ENCODE peak calls at places on chromosomes 3 and 15, in five cellular contexts. G is H1, Q is hepatocyte, J is astrocyte, R is mammary epithelial cell. X is an unnamed sample.
A peak's percentile ranks its signal among the peaks of the same experiment; 100 is the strongest.

GRCh38 chr3:16319307-16319706 is 54.3 kb downstream of the OXNAD1 start:
- DNase-seq in G (no peak), R (no peak), J (no peak), Q (no peak), X (peak; percentile 13)

GRCh38 chr3:187286467-187287059 is 5.0 kb downstream of the MASP1 start:
- DNase-seq in Q (peak; percentile 65), G (no peak), R (no peak), J (peak; percentile 30), X (no peak)

GRCh38 chr3:56855856-56856538 is 54.2 kb upstream of the ARHGEF3 start:
- DNase-seq in R (no peak), Q (peak; percentile 19), J (no peak), G (peak; percentile 25), X (no peak)

GRCh38 chr3:69368129-69368741 is 17.7 kb downstream of the FRMD4B start:
- DNase-seq in R (peak; percentile 73), Q (no peak), G (no peak), J (no peak), X (no peak)

GRCh38 chr15:71116942-71117341 is 1.7 kb downstream of the THSD4 start:
- DNase-seq in J (no peak), Q (no peak), G (no peak), R (peak; percentile 52), X (no peak)

GRCh38 chr3:16790432-16791379 is 94.0 kb upstream of the PLCL2 start:
- DNase-seq in G (no peak), J (no peak), Q (no peak), R (no peak), X (no peak)

GRCh38 chr3:359672-360071 is 163.1 kb downstream of the CHL1 start:
- DNase-seq in Q (no peak), R (no peak), J (no peak), G (no peak), X (no peak)

GRCh38 chr3:157713101-157713500 is 209.9 kb upstream of the VEPH1 start:
- DNase-seq in Q (no peak), G (no peak), J (no peak), R (no peak), X (no peak)

GRCh38 chr3:24521306-24522154 is 26.9 kb upstream of the THRB start:
- DNase-seq in G (no peak), J (peak; percentile 23), Q (peak; percentile 80), R (peak; percentile 48), X (no peak)

GRCh38 chr15:43518073-43518761 is 809 bp downstream of the MAP1A start:
- DNase-seq in G (no peak), Q (peak; percentile 53), J (peak; percentile 60), R (no peak), X (no peak)

GRCh38 chr3:149621218-149622005 is 36.4 kb downstream of the WWTR1 start:
- DNase-seq in G (no peak), R (peak; percentile 86), Q (no peak), J (peak; percentile 97), X (no peak)

GRCh38 chr3:187770224-187770623 is 25.0 kb upstream of the BCL6 start:
- DNase-seq in Q (no peak), J (no peak), R (no peak), G (no peak), X (no peak)

GRCh38 chr3:36843065-36844051 is 79.0 kb upstream of the DCLK3 start:
- DNase-seq in Q (peak; percentile 37), R (peak; percentile 20), J (peak; percentile 9), G (peak; percentile 69), X (peak; percentile 62)

GRCh38 chr3:132593950-132594328 is 3.1 kb upstream of the ACKR4 start:
- DNase-seq in J (peak; percentile 81), R (peak; percentile 90), Q (no peak), G (no peak), X (no peak)

GRCh38 chr3:157275832-157276231 is 115.9 kb upstream of the CCNL1 start:
- DNase-seq in Q (no peak), R (no peak), G (no peak), J (no peak), X (no peak)

GRCh38 chr3:189566550-189566949 is 64.6 kb upstream of the TP63 start:
- DNase-seq in R (no peak), Q (no peak), J (no peak), G (no peak), X (no peak)

GRCh38 chr3:10459954-10460754 is 45.2 kb downstream of the ATP2B2 start:
- DNase-seq in Q (peak; percentile 88), G (peak; percentile 82), R (peak; percentile 71), J (peak; percentile 83), X (peak; percentile 62)

GRCh38 chr15:67834249-67834592 is 5.6 kb downstream of the RNU6-1 start:
- DNase-seq in G (no peak), R (no peak), J (no peak), Q (no peak), X (no peak)

GRCh38 chr15:67832965-67833503 is 6.8 kb downstream of the RNU6-1 start:
- DNase-seq in R (no peak), J (no peak), G (no peak), Q (no peak), X (no peak)

GRCh38 chr15:67834593-67835348 is 5.1 kb downstream of the RNU6-1 start:
- DNase-seq in R (no peak), J (no peak), G (no peak), Q (no peak), X (no peak)

GRCh38 chr15:67832031-67832551 is 6.8 kb downstream of the SKOR1 start:
- DNase-seq in J (no peak), R (no peak), G (no peak), Q (no peak), X (no peak)

DNA sequence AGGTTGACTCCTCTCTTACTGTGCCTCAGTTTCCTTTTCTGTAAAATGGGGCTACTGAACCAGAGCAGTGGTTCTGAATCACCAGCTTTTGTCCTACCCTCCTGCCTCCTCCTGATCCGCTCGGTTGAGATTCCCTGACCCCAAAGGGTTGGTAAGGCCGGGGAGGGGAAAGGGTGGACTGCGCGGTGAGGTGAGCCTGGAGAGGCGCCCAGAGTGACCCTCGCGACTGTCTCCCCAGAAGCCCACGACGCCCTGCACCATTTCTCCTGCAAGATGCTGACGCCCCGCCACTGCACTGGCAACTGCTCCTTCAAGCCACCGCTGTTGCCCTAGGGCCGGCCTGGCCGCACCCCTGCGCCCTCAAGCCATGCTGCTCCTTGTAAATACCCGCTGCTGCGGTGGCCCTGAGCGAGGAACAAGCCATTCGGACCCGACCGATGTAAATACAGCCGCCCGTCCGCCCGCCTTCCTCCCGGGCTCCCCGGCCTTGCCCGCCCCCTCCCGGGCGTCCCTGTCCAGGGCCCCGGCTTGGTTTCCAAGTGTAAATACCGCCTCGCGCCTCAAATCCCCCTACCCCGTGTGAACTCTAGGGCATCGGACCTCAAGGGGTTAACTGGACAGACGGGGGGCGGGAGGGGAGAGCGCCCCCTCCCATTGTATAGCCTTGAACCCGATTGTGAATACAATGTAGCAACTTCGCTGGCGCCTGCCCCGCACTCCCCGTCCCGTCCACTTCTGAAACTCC is 6.2 kb downstream of the RNU6-1 start:
- DNase-seq in R (no peak), G (no peak), J (no peak), Q (peak; percentile 69), X (no peak)
- H2AFZ ChIP-seq in R (no peak overlapping the region), G (no peak overlapping the region), J (peak overlapping the region; percentile 68), Q (peak overlapping the region; percentile 3), X (no peak overlapping the region)

GRCh38 chr3:66110840-66111239 is 72.1 kb upstream of the MAGI1 start:
- DNase-seq in J (no peak), G (no peak), R (no peak), Q (no peak), X (no peak)
- H2AFZ ChIP-seq in J (peak overlapping the region; percentile 51), G (peak overlapping the region; percentile 82), R (peak overlapping the region; percentile 43), Q (no peak overlapping the region), X (no peak overlapping the region)

GRCh38 chr3:59685432-59685831 is 635.6 kb upstream of the CFAP20DC start:
- DNase-seq in R (no peak), J (no peak), G (no peak), Q (no peak), X (no peak)
- H2AFZ ChIP-seq in R (no peak overlapping the region), J (no peak overlapping the region), G (no peak overlapping the region), Q (no peak overlapping the region), X (no peak overlapping the region)

GRCh38 chr3:182139627-182140357 is 428.1 kb downstream of the SOX2 start:
- DNase-seq in R (no peak), G (peak; percentile 64), Q (peak; percentile 8), J (no peak), X (no peak)
- H2AFZ ChIP-seq in R (no peak overlapping the region), G (no peak overlapping the region), Q (no peak overlapping the region), J (no peak overlapping the region), X (no peak overlapping the region)

GRCh38 chr3:177789500-177789899 is 592.2 kb upstream of the TBL1XR1 start:
- DNase-seq in Q (peak; percentile 10), R (no peak), G (no peak), J (no peak), X (no peak)
- H2AFZ ChIP-seq in Q (no peak overlapping the region), R (peak overlapping the region; percentile 7), G (no peak overlapping the region), J (no peak overlapping the region), X (no peak overlapping the region)

DNA sequence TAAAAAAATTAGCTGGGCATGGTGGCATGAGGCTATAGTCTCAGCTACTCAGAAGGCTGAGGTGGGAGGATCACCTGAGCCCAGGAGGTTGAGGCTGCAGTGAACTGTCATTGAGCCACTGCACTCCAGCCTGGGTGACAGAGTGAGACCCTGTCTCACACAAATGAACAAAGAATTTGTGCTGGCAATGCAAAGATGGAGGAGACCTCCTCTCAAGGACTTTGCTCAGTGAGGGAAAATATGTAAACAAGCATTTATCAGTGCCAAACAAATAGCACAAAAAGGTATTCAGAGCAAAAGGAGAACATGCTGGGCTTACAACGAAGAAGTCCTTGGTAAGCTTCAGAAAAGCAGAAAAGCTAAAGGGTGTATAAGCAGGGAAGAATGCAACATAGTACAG is 113.1 kb upstream of the UMPS start:
- DNase-seq in R (no peak), J (no peak), G (no peak), Q (no peak), X (no peak)
- H2AFZ ChIP-seq in R (no peak overlapping the region), J (no peak overlapping the region), G (no peak overlapping the region), Q (no peak overlapping the region), X (no peak overlapping the region)

DNA sequence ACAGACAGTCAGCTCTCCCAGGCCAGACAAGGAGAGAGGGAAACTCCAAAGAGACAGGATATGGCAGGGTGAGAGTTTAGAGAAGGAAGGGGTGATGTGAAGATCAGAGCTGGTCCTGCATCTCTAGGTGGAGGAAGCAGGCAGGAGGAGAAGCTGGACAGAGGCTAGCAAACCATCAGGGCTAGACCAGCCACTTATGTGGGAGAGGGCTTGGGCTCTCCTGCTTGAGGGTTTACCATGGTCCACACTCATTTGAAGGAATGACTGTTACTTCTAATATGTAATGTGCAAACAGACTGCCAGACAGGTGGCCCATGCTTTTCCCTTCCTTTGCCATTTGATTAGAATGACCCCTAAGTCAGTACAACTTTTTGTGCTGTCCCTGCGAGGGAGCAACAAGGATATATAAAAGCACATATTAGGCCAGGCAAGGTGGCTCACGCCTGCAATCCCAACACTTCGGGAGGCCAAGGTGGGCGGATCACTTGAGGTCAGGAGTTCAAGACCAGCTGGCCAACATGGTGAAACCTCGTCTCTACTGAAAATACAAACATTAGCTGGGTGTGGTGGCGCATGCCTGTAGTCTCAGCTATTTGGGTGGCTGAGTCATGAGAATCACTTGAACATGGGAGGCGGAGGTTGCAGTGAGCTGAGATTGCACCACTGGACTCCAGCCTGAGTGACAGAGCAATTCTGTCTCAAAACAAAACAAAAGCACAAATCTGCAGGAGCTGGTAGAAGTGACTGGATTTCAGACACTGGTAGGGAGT is 41.0 kb upstream of the MANF start:
- DNase-seq in Q (peak; percentile 44), J (peak; percentile 67), G (no peak), R (peak; percentile 81), X (peak; percentile 53)
- H2AFZ ChIP-seq in Q (no peak overlapping the region), J (no peak overlapping the region), G (no peak overlapping the region), R (peak overlapping the region; percentile 31), X (no peak overlapping the region)

GRCh38 chr15:74872702-74873035 is 496 bp downstream of the SCAMP2 start:
- DNase-seq in Q (no peak), G (no peak), R (no peak), J (no peak), X (no peak)
- H2AFZ ChIP-seq in Q (no peak overlapping the region), G (no peak overlapping the region), R (peak overlapping the region; percentile 90), J (peak overlapping the region; percentile 97), X (no peak overlapping the region)

X was measured in HCT116.